ENCODE peak calls at places on chromosomes 2 and 18, in seven cellular contexts. A, O, G, H, Q, W and D are unnamed samples. For H3K27me3, the result is how much of the 10 kb centered on the place peaks cover.

GRCh38 chr2:25714740-25715139 is 41.4 kb upstream of the DTNB start:
- DNase-seq in A (no peak), O (no peak), G (no peak), H (no peak), Q (no peak), W (no peak), D (peak)

GRCh38 chr2:3522851-3523481 is 3.6 kb upstream of the ADI1 start:
- DNase-seq in A (no peak), O (no peak), G (no peak), H (no peak), Q (peak), W (no peak), D (peak)

GRCh38 chr18:6132751-6133368 is 237.5 kb upstream of the TMEM200C start:
- DNase-seq in A (no peak), O (no peak), G (peak), H (no peak), Q (no peak), W (no peak), D (no peak)

GRCh38 chr2:104502904-104503303 is 351.0 kb upstream of the POU3F3 start:
- DNase-seq in A (no peak), O (no peak), G (no peak), H (no peak), Q (no peak), W (no peak), D (no peak)

GRCh38 chr2:10762651-10763460 is 41.4 kb downstream of the ATP6V1C2 start:
- DNase-seq in A (no peak), O (peak), G (peak), H (no peak), Q (no peak), W (no peak), D (peak)

GRCh38 chr2:177275671-177276070 is 11.1 kb upstream of the NFE2L2 start:
- DNase-seq in A (no peak), O (no peak), G (no peak), H (no peak), Q (no peak), W (no peak), D (peak)

GRCh38 chr18:79988925-79989361 is 580 bp upstream of the TXNL4A start:
- DNase-seq in A (no peak), O (no peak), G (no peak), H (no peak), Q (peak), W (no peak), D (peak)

GRCh38 chr2:28377201-28377816 is 15.3 kb upstream of the FOSL2 start:
- DNase-seq in A (no peak), O (no peak), G (no peak), H (no peak), Q (no peak), W (no peak), D (no peak)

GRCh38 chr2:158671381-158672245 is 123.5 kb upstream of the DAPL1 start:
- DNase-seq in A (no peak), O (peak), G (no peak), H (no peak), Q (no peak), W (no peak), D (no peak)

GRCh38 chr18:41146301-41146700 is 808.7 kb upstream of the PIK3C3 start:
- DNase-seq in A (no peak), O (no peak), G (no peak), H (no peak), Q (no peak), W (no peak), D (no peak)

GRCh38 chr2:240818543-240819403 is 1.2 kb downstream of the KIF1A start:
- DNase-seq in A (no peak), O (no peak), G (no peak), H (no peak), Q (no peak), W (no peak), D (no peak)
- H3K27me3 ChIP-seq in A (half or more), O (under half), G (under half), H (under half), Q (half or more), W (under half), D (half or more)

GRCh38 chr2:2174956-2175355 is 156.1 kb downstream of the MYT1L start:
- DNase-seq in A (no peak), O (no peak), G (no peak), H (no peak), Q (no peak), W (no peak), D (no peak)
- H3K27me3 ChIP-seq in A (under half), O (under half), G (under half), H (under half), Q (under half), W (under half), D (under half)

DNA sequence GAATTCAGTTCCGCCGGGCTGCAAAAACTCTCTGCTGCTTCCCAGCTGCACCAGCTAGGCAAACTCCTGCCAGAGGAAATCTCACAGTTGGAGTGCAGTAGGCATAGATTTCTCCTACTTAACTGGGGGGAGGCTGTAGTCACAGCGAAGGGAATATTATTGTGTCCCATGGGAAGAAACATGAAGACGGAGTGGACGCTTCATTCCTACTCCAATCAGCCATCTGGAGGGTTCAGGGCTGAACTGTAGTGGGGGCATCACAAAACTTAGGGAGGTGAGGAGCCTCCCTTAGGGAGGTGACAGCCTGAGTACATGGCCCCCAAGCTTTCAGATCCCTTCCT is 19.7 kb upstream of the CYP1B1 start:
- DNase-seq in A (no peak), O (no peak), G (no peak), H (no peak), Q (no peak), W (no peak), D (no peak)
- H3K27me3 ChIP-seq in A (under half), O (under half), G (under half), H (under half), Q (under half), W (under half), D (under half)

GRCh38 chr18:61360440-61361383 is 27.5 kb downstream of the CDH20 start:
- DNase-seq in A (no peak), O (no peak), G (no peak), H (no peak), Q (no peak), W (no peak), D (no peak)
- H3K27me3 ChIP-seq in A (under half), O (under half), G (under half), H (under half), Q (under half), W (under half), D (under half)

DNA sequence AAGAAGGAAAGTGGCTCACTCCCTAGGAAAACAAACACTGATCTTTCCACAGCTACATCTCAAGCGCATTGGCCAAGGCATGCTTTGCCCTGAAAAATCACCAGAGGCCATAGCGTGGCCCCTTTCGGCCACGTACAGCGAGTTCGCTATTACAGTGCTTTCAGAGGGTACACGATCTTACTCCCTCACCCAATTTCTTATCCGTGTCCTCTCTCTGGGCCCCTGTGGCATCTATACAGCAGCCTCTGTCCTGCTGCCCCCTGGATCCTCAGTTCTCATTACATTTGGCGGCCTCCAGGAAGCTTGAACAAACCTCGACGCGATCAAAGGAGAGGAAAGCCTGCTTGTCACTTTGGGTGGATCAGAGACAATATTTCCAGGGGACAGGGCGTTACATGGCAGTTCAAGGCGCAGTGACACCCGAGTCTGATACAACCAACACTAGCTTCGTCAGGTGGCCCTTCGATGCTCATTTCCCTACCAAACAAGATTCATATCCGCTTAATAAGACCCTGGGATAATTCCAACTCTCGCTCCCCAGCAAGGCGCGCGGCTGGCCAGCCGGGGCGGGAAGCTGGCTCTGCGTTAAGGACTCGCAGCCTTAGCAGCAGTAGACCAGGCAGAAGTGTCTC is 929 bp downstream of the SKOR2 start:
- DNase-seq in A (no peak), O (no peak), G (no peak), H (no peak), Q (no peak), W (no peak), D (no peak)
- H3K27me3 ChIP-seq in A (half or more), O (half or more), G (half or more), H (under half), Q (half or more), W (half or more), D (half or more)

DNA sequence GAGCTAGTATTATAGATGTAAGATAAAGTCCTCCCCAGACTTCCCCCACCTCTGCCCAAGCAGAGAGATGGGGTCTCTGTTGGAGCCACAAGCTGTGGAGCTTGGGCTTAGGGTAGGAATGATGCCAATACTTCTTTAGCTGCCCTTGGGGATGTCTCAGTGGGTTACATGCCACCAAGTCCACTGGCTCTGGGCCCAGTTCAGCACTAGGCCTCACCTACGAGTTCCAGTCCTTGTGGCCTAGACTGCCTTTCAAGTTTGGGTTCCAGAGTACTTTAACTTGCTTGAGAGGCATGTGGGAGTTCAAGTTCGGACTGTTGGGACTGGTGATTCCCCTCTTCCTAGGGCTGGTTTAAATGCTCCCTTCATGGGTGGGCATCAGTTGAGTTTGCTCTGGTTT is 272.4 kb downstream of the PTPRM start:
- DNase-seq in A (no peak), O (no peak), G (no peak), H (no peak), Q (no peak), W (no peak), D (no peak)
- H3K27me3 ChIP-seq in A (under half), O (under half), G (under half), H (under half), Q (under half), W (under half), D (under half)

DNA sequence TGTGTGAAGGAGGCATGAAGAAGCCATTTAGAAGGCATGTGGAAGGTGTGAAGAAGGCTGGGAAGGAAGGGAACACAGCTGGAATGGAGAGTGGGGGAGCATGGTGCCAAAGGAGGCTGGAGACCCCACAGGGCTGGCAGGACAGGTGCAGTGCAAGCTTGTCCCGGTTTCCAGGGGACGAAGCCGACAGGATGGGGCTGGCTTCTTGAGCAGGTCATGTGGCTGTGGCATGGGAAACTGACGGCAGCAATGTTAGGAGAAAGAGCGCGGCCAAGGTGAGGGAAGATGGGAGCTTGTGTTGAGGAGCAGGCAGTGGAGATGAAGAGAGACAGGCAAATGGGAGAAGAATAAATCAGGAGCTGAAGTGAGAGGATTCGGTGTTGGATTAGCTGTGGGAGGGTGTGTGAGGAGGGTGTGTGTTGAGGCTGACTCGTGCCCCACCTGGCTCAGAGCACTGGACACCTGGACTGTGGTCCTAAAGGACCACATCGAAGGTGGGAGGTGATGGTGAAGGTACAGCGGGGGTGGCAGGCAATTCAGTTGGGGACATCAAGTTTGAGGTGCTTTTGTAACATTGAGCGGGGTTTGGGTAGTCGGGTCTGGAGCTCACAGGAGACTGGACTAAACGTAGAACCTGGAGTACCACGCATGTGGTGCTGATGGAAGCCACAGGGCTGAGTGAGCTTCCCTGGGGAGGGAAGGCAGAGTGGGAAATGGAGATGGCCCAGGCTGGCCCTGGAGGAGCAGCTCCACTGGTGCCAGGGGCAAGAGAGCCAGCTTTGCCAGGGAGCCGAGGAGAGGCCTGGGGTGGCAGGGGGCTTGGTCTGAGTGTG is 165.6 kb upstream of the HDAC4 start:
- DNase-seq in A (peak), O (no peak), G (no peak), H (no peak), Q (no peak), W (no peak), D (no peak)
- H3K27me3 ChIP-seq in A (under half), O (under half), G (under half), H (under half), Q (under half), W (under half), D (under half)

DNA sequence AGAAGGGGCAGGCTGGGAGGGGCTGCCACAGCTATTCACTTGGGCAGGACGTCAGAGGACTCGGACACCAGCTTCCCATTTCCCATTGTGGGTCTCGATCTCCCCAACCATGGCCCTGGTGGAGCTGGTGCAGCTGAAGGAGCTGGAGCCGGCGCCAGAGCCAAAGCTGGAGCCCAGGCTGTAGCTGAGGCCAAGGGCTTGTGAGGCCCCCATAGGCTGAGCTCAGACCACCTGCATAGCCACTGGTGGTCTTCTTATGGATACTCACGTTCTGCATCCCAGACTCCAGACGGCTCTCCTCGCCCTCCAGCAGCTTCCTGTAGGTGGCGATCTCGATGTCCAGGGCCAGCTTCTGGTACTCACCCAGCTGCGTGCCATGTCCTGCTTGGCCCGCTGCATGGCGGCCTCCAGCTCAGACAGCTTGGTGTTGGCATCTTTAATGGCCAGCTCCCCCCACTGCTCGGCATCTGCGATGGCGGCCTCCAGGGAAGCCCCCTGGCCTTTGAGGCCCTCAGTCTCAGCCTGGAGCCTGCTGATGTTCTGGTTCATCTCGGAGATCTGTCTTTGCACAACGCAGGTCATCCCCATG is 6.0 kb upstream of the CDK5R2 start:
- DNase-seq in A (no peak), O (no peak), G (no peak), H (no peak), Q (no peak), W (no peak), D (no peak)
- H3K27me3 ChIP-seq in A (half or more), O (under half), G (under half), H (under half), Q (under half), W (under half), D (under half)